ENCODE peak calls at places on chromosomes 2 and 18, in five cellular contexts. Y, R, P, Q and H are unnamed samples.

GRCh38 chr2:47058061-47058931 is 96.8 kb downstream of the STPG4 start:
- DNase-seq in P (no peak), Y (no peak), R (no peak), Q (no peak), H (no peak)

GRCh38 chr18:44878335-44878734 is 197.6 kb downstream of the SETBP1 start:
- DNase-seq in P (no peak), Y (no peak), R (no peak), Q (no peak), H (no peak)

GRCh38 chr2:68994864-68995263 is 18.1 kb upstream of the ANTXR1 start:
- DNase-seq in Q (peak), R (no peak), Y (peak), P (no peak), H (no peak)

GRCh38 chr2:152525277-152525838 is 190.4 kb downstream of the FMNL2 start:
- DNase-seq in P (peak), R (no peak), Y (peak), Q (no peak), H (no peak)

GRCh38 chr2:14256890-14257289 is 375.6 kb upstream of the LRATD1 start:
- DNase-seq in R (no peak), P (no peak), Q (peak), Y (no peak), H (no peak)

GRCh38 chr2:224775638-224776037 is 59.5 kb upstream of the CCDC195 start:
- DNase-seq in Q (no peak), P (no peak), Y (no peak), R (no peak), H (no peak)

GRCh38 chr2:112032615-112033457 is 22.2 kb upstream of the TMEM87B start:
- DNase-seq in Y (peak), P (peak), Q (no peak), R (no peak), H (no peak)

GRCh38 chr18:78566720-78567119 is 412.9 kb upstream of the SALL3 start:
- DNase-seq in Q (no peak), R (no peak), Y (no peak), P (no peak), H (no peak)

GRCh38 chr2:235048549-235048948 is 96.7 kb downstream of the SH3BP4 start:
- DNase-seq in P (no peak), R (no peak), Y (no peak), Q (no peak), H (no peak)

GRCh38 chr2:148981350-148981749 is 57.1 kb upstream of the LYPD6B start:
- DNase-seq in Q (peak), R (no peak), Y (no peak), P (no peak), H (no peak)

GRCh38 chr2:150944315-150944714 is 317.3 kb downstream of the RBM43 start:
- DNase-seq in R (no peak), P (no peak), Y (no peak), Q (no peak), H (no peak)

GRCh38 chr18:47981320-47981719 is 50.9 kb upstream of the SMAD2 start:
- DNase-seq in Y (no peak), Q (peak), P (no peak), R (no peak), H (no peak)

GRCh38 chr18:59767732-59768131 is 70.5 kb upstream of the CCBE1 start:
- DNase-seq in Q (no peak), R (no peak), P (no peak), Y (no peak), H (no peak)

GRCh38 chr2:217918220-217919024 is 84.4 kb downstream of the TNS1 start:
- DNase-seq in Q (peak), R (peak), Y (peak), P (no peak), H (peak)

GRCh38 chr18:48183613-48184012 is 225.6 kb downstream of the ZBTB7C start:
- DNase-seq in Q (no peak), P (no peak), Y (no peak), R (no peak), H (no peak)